ENCODE peak calls at places on chromosome 15, in four cellular contexts. U is endothelial cell; A is ACHN; N is stimulated activated CD4-positive, alpha-beta T cell treated with anti-CD3 and anti-CD28 coated beads, Interleukin-2, amount 100 ng/mL, for 24 hours. T is an unnamed sample.

GRCh38 chr15:67902579-67902979 is 62.7 kb upstream of the RNU6-1 start:
- DNase-seq in N (no peak), A (no peak), U (no peak), T (no peak)

GRCh38 chr15:70863450-70864218 is 9.7 kb upstream of the LARP6 start:
- DNase-seq in U (no peak), N (no peak), A (peak; percentile 45), T (no peak)

GRCh38 chr15:31458591-31458990 is 132.0 kb downstream of the KLF13 start:
- DNase-seq in A (no peak), N (no peak), U (no peak), T (no peak)

GRCh38 chr15:59611277-59612260 is at the start of gene GCNT3:
- DNase-seq in A (peak; percentile 92), N (no peak), U (no peak), T (no peak)

GRCh38 chr15:34314491-34314890 is 23.1 kb downstream of the SLC12A6 start:
- DNase-seq in N (no peak), A (no peak), U (no peak), T (no peak)

GRCh38 chr15:75791337-75791713 is 51.9 kb upstream of the UBE2Q2 start:
- DNase-seq in U (no peak), A (no peak), N (no peak), T (no peak)

GRCh38 chr15:34609658-34610057 is 26.2 kb upstream of the GOLGA8B start:
- DNase-seq in A (no peak), N (no peak), U (peak; percentile 38), T (no peak)

GRCh38 chr15:90231028-90232017 is 2.4 kb downstream of the CIB1 start:
- DNase-seq in N (peak; percentile 66), U (no peak), A (no peak), T (no peak)

GRCh38 chr15:70062321-70062956 is 35.3 kb downstream of the TLE3 start:
- DNase-seq in N (no peak), A (no peak), U (no peak), T (no peak)

GRCh38 chr15:73691398-73691797 is 7.2 kb downstream of the CD276 start:
- DNase-seq in N (no peak), U (no peak), A (no peak), T (peak; percentile 83)

GRCh38 chr15:66883322-66883911 is 181.4 kb downstream of the SMAD6 start:
- DNase-seq in N (no peak), U (no peak), A (peak; percentile 99), T (peak; percentile 95)

GRCh38 chr15:95996494-95996893 is 334.0 kb upstream of the NR2F2 start:
- DNase-seq in A (no peak), N (no peak), U (no peak), T (no peak)

GRCh38 chr15:56291741-56292140 is 48.1 kb upstream of the RFX7 start:
- DNase-seq in A (no peak), U (no peak), N (no peak), T (no peak)

GRCh38 chr15:60390931-60391501 is 6.8 kb downstream of the ANXA2 start:
- DNase-seq in U (no peak), N (no peak), A (peak; percentile 78), T (no peak)

GRCh38 chr15:35555244-35555643 is 9.3 kb upstream of the DPH6 start:
- DNase-seq in N (no peak), A (no peak), U (no peak), T (no peak)